ENCODE peak calls at places on chromosome 11, in eight cellular contexts. Q is lower lobe of right lung, X is heart left ventricle, Z is neuronal stem cell, W is gastrocnemius medialis, M is hepatocyte, R is astrocyte, B is SJSA1. C is an unnamed sample. For H3K4me1, the result is how much of the 10 kb centered on the place peaks cover.

GRCh38 chr11:2553198-2553597 is 108.4 kb downstream of the KCNQ1 start:
- DNase-seq in Q (no peak), X (no peak), Z (no peak), W (no peak), M (no peak), R (no peak), B (no peak), C (no peak)

GRCh38 chr11:104015649-104016415 is 20.6 kb upstream of the DDI1 start:
- DNase-seq in Q (no peak), X (no peak), Z (no peak), W (no peak), M (no peak), R (no peak), B (no peak), C (no peak)

GRCh38 chr11:8608646-8609045 is 14.6 kb upstream of the STK33 start:
- DNase-seq in Q (no peak), X (no peak), Z (no peak), W (no peak), M (no peak), R (peak), B (no peak), C (no peak)

GRCh38 chr11:130112071-130112830 is 42.6 kb downstream of the APLP2 start:
- DNase-seq in Q (no peak), X (no peak), Z (no peak), W (no peak), M (no peak), R (peak), B (no peak), C (no peak)

GRCh38 chr11:3107608-3108182 is 50.5 kb upstream of the CARS1 start:
- DNase-seq in Q (peak), X (peak), Z (no peak), W (peak), M (no peak), R (no peak), B (no peak), C (no peak)

GRCh38 chr11:134944986-134945385 is 532.9 kb upstream of the B3GAT1 start:
- DNase-seq in Q (no peak), X (no peak), Z (no peak), W (no peak), M (no peak), R (no peak), B (no peak), C (no peak)

GRCh38 chr11:57800444-57801184 is 39.0 kb downstream of the CTNND1 start:
- DNase-seq in Q (no peak), X (no peak), Z (peak), W (no peak), M (peak), R (peak), B (peak), C (no peak)

GRCh38 chr11:103749158-103749557 is 287.3 kb upstream of the DDI1 start:
- DNase-seq in Q (no peak), X (no peak), Z (no peak), W (no peak), M (no peak), R (peak), B (no peak), C (no peak)

GRCh38 chr11:131823772-131824171 is 453.4 kb downstream of the NTM start:
- DNase-seq in Q (no peak), X (no peak), Z (no peak), W (no peak), M (no peak), R (no peak), B (no peak), C (no peak)

DNA sequence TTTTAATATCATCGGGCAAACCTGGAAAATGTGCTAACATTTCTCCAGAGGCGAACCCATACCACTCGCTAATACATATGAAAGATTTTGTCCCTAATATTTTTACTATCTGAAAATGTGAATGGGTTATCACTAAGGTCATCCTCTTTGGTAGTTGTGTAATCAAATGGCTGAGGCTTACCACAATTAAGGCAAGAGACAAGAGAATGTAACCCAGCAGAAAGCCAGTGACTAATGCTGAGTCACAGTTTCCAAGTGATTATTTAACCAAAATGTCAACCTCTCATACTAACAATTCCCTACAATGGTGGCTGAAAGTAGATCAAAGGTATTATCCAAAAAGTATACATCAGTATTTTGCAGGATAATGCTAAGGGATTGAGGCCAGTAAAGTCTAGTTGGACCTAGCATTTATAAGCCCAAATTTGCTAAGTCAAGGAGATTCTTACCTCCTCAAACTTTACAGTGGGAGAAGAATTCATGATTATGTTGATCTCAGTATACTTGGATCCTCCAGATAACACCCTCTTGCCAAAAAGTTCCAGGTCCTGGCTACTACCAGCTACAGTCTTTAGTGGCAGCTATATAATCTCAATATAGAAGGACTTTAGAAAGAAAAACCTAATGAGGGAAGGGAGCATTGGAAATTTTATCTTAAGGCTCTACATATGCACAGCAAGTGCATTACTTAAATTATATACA is 25.6 kb downstream of the SIK3 start:
- DNase-seq in Q (no peak), X (no peak), Z (no peak), W (no peak), M (peak), R (peak), B (peak), C (no peak)
- H3K4me1 ChIP-seq in Q (half or more), X (half or more), Z (under half), W (half or more), M (under half), R (under half), B (under half), C (under half)

GRCh38 chr11:77064648-77065217 is 2.0 kb upstream of the CAPN5 start:
- DNase-seq in Q (no peak), X (no peak), Z (no peak), W (no peak), M (no peak), R (no peak), B (no peak), C (no peak)

GRCh38 chr11:77065878-77066228 is 918 bp upstream of the CAPN5 start:
- DNase-seq in Q (peak), X (peak), Z (peak), W (peak), M (peak), R (peak), B (no peak), C (peak)

GRCh38 chr11:77068461-77069335 is 1.9 kb downstream of the CAPN5 start:
- DNase-seq in Q (no peak), X (no peak), Z (no peak), W (no peak), M (no peak), R (no peak), B (no peak), C (peak)

GRCh38 chr11:77067776-77068460 is 1.1 kb downstream of the CAPN5 start:
- DNase-seq in Q (no peak), X (no peak), Z (no peak), W (no peak), M (no peak), R (no peak), B (no peak), C (peak)

DNA sequence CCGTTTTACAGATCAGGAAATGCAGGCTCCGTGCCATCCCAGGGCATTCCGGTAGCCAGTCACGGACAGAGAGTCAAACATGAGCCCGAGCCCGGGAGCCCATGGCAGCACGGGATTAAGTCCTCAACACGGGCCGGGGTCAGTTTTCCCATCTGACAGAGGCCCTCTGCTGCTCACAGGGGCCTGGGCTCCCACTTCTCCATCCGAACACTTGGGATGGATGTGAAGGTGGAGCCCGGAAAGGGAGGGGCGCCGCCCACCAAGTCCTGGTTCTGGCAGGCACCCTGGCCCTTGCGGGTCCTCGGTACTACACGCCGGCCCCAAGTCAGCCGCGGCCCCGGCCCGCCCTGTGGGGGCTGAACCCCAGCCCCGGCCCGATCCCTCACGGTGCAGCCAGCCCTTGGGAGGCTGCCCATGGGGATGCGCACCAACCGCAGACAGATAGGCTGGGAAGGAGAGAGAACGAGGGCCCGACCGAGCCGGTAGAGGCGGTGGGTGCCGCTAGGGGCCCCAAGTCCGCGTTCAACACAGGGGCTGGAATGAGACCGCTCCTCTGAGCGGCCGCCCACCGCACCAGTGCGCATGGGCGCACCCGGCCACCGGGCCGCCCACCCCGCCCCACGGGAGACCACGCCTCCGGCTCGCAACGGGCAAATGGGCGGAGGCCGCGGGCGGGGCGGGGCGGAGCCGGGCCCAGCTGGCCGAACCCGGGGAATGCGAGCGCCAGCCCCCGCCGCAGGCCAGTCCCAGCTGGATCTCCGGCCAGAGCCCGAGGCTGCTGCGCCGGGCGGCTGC is at the start of gene CAPN5:
- DNase-seq in Q (peak), X (peak), Z (peak), W (peak), M (peak), R (peak), B (peak), C (peak)
- H3K4me1 ChIP-seq in Q (under half), X (under half), Z (under half), W (under half), M (under half), R (under half), B (under half), C (half or more)

GRCh38 chr11:128480066-128480465 is 107.3 kb downstream of the ETS1 start:
- DNase-seq in Q (no peak), X (no peak), Z (no peak), W (no peak), M (no peak), R (no peak), B (no peak), C (no peak)

GRCh38 chr11:128482092-128482491 is 105.3 kb downstream of the ETS1 start:
- DNase-seq in Q (no peak), X (no peak), Z (no peak), W (no peak), M (no peak), R (no peak), B (no peak), C (no peak)

GRCh38 chr11:128482512-128483191 is 104.7 kb downstream of the ETS1 start:
- DNase-seq in Q (no peak), X (peak), Z (no peak), W (peak), M (no peak), R (peak), B (peak), C (no peak)

GRCh38 chr11:128481135-128481534 is 106.2 kb downstream of the ETS1 start:
- DNase-seq in Q (no peak), X (no peak), Z (no peak), W (no peak), M (no peak), R (peak), B (no peak), C (no peak)

DNA sequence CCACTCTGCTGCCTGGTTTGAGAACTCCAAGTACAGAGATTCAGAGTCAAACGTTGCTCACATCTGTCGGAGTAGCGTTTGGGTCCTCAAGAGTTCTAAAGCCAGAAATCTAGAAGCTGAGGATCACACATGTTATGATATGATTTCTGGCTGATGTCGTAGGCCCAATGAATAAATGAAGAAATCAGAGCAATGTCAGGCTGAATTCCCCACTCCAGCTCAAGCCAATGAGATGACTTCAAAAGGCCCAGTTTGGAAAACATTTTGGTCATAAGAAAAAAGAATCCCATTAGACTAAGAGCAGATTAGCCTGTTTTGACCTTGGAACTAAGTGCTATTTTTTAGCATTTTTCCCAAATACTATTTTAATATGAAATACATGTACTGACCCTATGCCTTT is 106.7 kb downstream of the ETS1 start:
- DNase-seq in Q (no peak), X (no peak), Z (no peak), W (no peak), M (no peak), R (no peak), B (no peak), C (no peak)
- H3K4me1 ChIP-seq in Q (half or more), X (half or more), Z (under half), W (half or more), M (under half), R (under half), B (under half), C (under half)

GRCh38 chr11:70630816-70631623 is 232.7 kb downstream of the CTTN start:
- DNase-seq in Q (no peak), X (no peak), Z (no peak), W (no peak), M (no peak), R (no peak), B (no peak), C (no peak)
- H3K4me1 ChIP-seq in Q (under half), X (under half), Z (under half), W (under half), M (under half), R (under half), B (under half), C (under half)

DNA sequence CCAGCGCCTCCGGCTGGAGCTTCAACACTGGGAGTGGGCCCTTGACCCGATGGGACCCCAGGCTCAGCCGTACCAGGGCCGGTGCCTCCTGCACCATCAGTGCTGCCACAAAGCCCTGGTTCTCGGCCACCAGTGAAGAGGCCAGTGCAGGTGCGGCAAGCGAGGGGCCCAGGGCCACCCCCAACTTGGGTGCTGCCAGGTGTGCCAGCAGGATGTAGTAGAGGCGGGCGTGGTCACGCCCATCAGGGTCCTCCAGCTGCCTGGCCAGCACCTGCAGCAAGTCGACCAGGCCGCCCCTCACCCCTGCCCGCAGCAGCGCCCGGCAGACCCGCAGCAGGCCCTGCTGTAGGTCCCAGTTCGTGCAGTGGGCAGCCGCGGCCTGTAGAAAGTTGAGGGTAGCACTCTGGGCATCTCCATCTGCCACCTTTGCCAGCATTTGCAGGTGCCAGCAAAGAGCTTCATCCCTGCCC is 2.3 kb downstream of the AP5B1 start:
- DNase-seq in Q (no peak), X (no peak), Z (no peak), W (no peak), M (peak), R (no peak), B (no peak), C (no peak)
- H3K4me1 ChIP-seq in Q (half or more), X (half or more), Z (under half), W (under half), M (under half), R (under half), B (under half), C (under half)

GRCh38 chr11:27392715-27393114 is 29.7 kb upstream of the CCDC34 start:
- DNase-seq in Q (no peak), X (no peak), Z (peak), W (no peak), M (peak), R (peak), B (peak), C (no peak)

GRCh38 chr11:27398413-27398780 is 35.4 kb upstream of the CCDC34 start:
- DNase-seq in Q (no peak), X (no peak), Z (no peak), W (no peak), M (no peak), R (no peak), B (no peak), C (no peak)

GRCh38 chr11:27397619-27398412 is 34.8 kb upstream of the CCDC34 start:
- DNase-seq in Q (no peak), X (no peak), Z (no peak), W (no peak), M (no peak), R (no peak), B (no peak), C (no peak)

GRCh38 chr11:27395556-27396258 is 32.7 kb upstream of the CCDC34 start:
- DNase-seq in Q (no peak), X (no peak), Z (no peak), W (no peak), M (peak), R (peak), B (peak), C (peak)

GRCh38 chr11:27396259-27396839 is 33.3 kb upstream of the CCDC34 start:
- DNase-seq in Q (no peak), X (no peak), Z (no peak), W (no peak), M (no peak), R (no peak), B (no peak), C (no peak)
- H3K4me1 ChIP-seq in Q (under half), X (under half), Z (under half), W (under half), M (half or more), R (under half), B (under half), C (half or more)

GRCh38 chr11:36512016-36512415 is 1.9 kb upstream of the TRAF6 start:
- DNase-seq in Q (no peak), X (no peak), Z (no peak), W (no peak), M (peak), R (no peak), B (no peak), C (no peak)
- H3K4me1 ChIP-seq in Q (under half), X (under half), Z (under half), W (under half), M (under half), R (under half), B (under half), C (under half)

DNA sequence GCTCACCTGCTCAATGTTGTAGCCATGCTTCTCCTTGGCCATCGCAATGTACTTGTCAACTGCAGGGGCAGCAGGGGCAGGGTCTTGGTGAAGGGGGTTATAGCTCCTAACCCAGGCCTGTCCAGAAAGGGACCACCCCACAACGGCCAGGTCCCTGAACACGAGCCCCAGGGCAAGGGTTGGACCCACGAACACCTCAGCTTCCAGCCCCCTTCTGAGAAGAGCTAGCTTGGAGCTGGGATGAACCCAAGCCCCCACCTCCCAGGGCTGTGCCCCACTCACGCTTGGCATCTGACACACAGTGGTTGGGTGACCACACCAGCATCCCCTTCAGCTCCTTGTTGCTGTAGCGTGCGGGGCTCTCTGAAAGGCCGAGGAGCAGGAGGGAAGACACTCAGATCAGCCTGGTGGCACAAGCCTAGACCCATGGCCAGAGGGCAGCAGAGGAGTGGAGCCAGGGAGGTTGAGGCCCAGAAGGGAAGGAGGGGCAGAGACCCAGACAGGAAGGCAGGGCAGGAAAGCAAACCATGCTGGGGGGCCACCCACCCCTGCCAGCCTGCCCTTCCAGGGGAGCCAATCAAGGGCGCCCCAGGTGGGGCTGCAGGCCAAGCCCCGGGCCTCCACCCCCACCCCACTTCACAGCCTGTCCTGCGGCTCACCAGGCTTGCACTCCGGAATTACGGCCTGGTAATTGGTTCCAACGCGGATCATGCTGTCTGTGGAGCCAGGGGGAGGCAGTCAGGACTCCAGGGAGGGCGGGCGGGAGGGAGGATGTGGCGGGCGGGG is 1.9 kb downstream of the RCOR2 start:
- DNase-seq in Q (no peak), X (no peak), Z (no peak), W (no peak), M (no peak), R (no peak), B (no peak), C (no peak)
- H3K4me1 ChIP-seq in Q (under half), X (under half), Z (under half), W (under half), M (under half), R (under half), B (under half), C (under half)

GRCh38 chr11:6111635-6112034 is 4.2 kb downstream of the OR56B4 start:
- DNase-seq in Q (no peak), X (no peak), Z (no peak), W (no peak), M (no peak), R (no peak), B (no peak), C (no peak)

DNA sequence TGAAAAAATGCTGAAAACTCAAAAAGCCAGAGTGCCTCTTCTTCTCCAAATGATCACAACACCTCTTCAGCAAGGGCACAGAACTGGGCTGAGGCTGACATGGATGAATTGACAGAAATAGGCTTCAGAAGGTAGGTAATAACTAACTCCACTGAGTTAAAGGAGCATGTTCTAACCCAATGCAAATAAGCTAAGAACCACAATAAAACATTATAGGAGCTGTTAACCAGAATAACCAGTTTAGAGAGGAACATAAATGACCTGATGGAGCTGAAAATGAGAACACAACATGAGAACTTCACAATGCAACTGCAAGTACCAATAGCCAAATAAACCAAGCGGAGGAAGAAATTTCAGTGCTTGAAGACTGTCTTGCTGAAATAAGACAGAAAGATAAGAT is 9.2 kb downstream of the OR56B4 start:
- DNase-seq in Q (no peak), X (no peak), Z (no peak), W (no peak), M (no peak), R (no peak), B (no peak), C (no peak)
- H3K4me1 ChIP-seq in Q (under half), X (under half), Z (under half), W (under half), M (under half), R (under half), B (under half), C (under half)

GRCh38 chr11:64245797-64246623 is 733 bp downstream of the PPP1R14B start:
- DNase-seq in Q (peak), X (peak), Z (no peak), W (peak), M (peak), R (peak), B (peak), C (peak)

GRCh38 chr11:64244966-64245365 is 1.8 kb downstream of the PPP1R14B start:
- DNase-seq in Q (no peak), X (no peak), Z (no peak), W (no peak), M (no peak), R (no peak), B (no peak), C (peak)

GRCh38 chr11:64246874-64247728 is at the start of gene PPP1R14B:
- DNase-seq in Q (peak), X (peak), Z (peak), W (peak), M (peak), R (peak), B (peak), C (peak)

GRCh38 chr11:64244107-64244506 is 2.6 kb downstream of the PPP1R14B start:
- DNase-seq in Q (no peak), X (no peak), Z (no peak), W (no peak), M (no peak), R (no peak), B (no peak), C (no peak)

GRCh38 chr11:64245401-64245796 is 1.3 kb downstream of the PPP1R14B start:
- DNase-seq in Q (no peak), X (no peak), Z (no peak), W (peak), M (no peak), R (no peak), B (no peak), C (peak)
- H3K4me1 ChIP-seq in Q (under half), X (under half), Z (under half), W (under half), M (under half), R (under half), B (under half), C (under half)

C was measured in transverse colon.